ENCODE peak calls at places on chromosomes 11 and 22, in four cellular contexts. One of them, this sample, is unnamed.

GRCh38 chr22:35728639-35729308 is 11.1 kb downstream of the APOL5 start:
- DNase-seq in K562: no peak
- DNase-seq in SK-N-SH: no peak
- DNase-seq in HepG2: no peak
- DNase-seq in this sample: no peak

GRCh38 chr11:63511349-63511748 is 5.5 kb downstream of the LGALS12 start:
- DNase-seq in K562: no peak
- DNase-seq in SK-N-SH: no peak
- DNase-seq in HepG2: no peak
- DNase-seq in this sample: no peak

GRCh38 chr22:30212363-30212995 is 34.1 kb downstream of the LIF start:
- DNase-seq in K562: no peak
- DNase-seq in SK-N-SH: peak; percentile 30
- DNase-seq in HepG2: peak; percentile 96
- DNase-seq in this sample: peak; percentile 93

GRCh38 chr22:43745783-43746356 is 66.2 kb downstream of the EFCAB6 start:
- DNase-seq in K562: no peak
- DNase-seq in SK-N-SH: no peak
- DNase-seq in HepG2: no peak
- DNase-seq in this sample: no peak

GRCh38 chr11:67400942-67401494 is 640 bp downstream of the PPP1CA start:
- DNase-seq in K562: no peak
- DNase-seq in SK-N-SH: no peak
- DNase-seq in HepG2: no peak
- DNase-seq in this sample: no peak

GRCh38 chr11:94794287-94795168 is 26.4 kb downstream of the AMOTL1 start:
- DNase-seq in K562: no peak
- DNase-seq in SK-N-SH: peak; percentile 56
- DNase-seq in HepG2: no peak
- DNase-seq in this sample: peak; percentile 82

GRCh38 chr22:45836418-45836817 is 140.5 kb downstream of the WNT7B start:
- DNase-seq in K562: no peak
- DNase-seq in SK-N-SH: no peak
- DNase-seq in HepG2: no peak
- DNase-seq in this sample: no peak

GRCh38 chr22:38148252-38148651 is 33.4 kb downstream of the PLA2G6 start:
- DNase-seq in K562: no peak
- DNase-seq in SK-N-SH: no peak
- DNase-seq in HepG2: no peak
- DNase-seq in this sample: peak; percentile 39

GRCh38 chr11:111977141-111978027 is 40.2 kb downstream of the DIXDC1 start:
- DNase-seq in K562: no peak
- DNase-seq in SK-N-SH: peak; percentile 90
- DNase-seq in HepG2: no peak
- DNase-seq in this sample: no peak

GRCh38 chr11:71542856-71543743 is 5.1 kb upstream of the KRTAP5-9 start:
- DNase-seq in K562: no peak
- DNase-seq in SK-N-SH: peak; percentile 38
- DNase-seq in HepG2: no peak
- DNase-seq in this sample: no peak

GRCh38 chr11:14653090-14653489 is 9.5 kb downstream of the PDE3B start:
- DNase-seq in K562: no peak
- DNase-seq in SK-N-SH: no peak
- DNase-seq in HepG2: no peak
- DNase-seq in this sample: no peak

GRCh38 chr11:1237128-1237580 is 14.3 kb downstream of the MUC5B start:
- DNase-seq in K562: no peak
- DNase-seq in SK-N-SH: no peak
- DNase-seq in HepG2: no peak
- DNase-seq in this sample: no peak

GRCh38 chr11:101987370-101987769 is 59.9 kb upstream of the CFAP300 start:
- DNase-seq in K562: no peak
- DNase-seq in SK-N-SH: no peak
- DNase-seq in HepG2: no peak
- DNase-seq in this sample: no peak

GRCh38 chr11:73715551-73715950 is 45.3 kb downstream of the RAB6A start:
- DNase-seq in K562: no peak
- DNase-seq in SK-N-SH: no peak
- DNase-seq in HepG2: no peak
- DNase-seq in this sample: no peak
- TF ChIP-seq ELF1 in K562: no peak
- TF ChIP-seq ELF1 in SK-N-SH: no peak
- TF ChIP-seq ELF1 in HepG2: no peak
- TF ChIP-seq ELF1 in this sample: no peak

GRCh38 chr11:107043242-107043991 is 25.1 kb upstream of the GUCY1A2 start:
- DNase-seq in K562: no peak
- DNase-seq in SK-N-SH: no peak
- DNase-seq in HepG2: no peak
- DNase-seq in this sample: no peak
- TF ChIP-seq ELF1 in K562: no peak
- TF ChIP-seq ELF1 in SK-N-SH: no peak
- TF ChIP-seq ELF1 in HepG2: no peak
- TF ChIP-seq ELF1 in this sample: no peak

GRCh38 chr11:2348986-2349385 is 28.1 kb upstream of the CD81 start:
- DNase-seq in K562: no peak
- DNase-seq in SK-N-SH: no peak
- DNase-seq in HepG2: no peak
- DNase-seq in this sample: no peak
- TF ChIP-seq ELF1 in K562: no peak
- TF ChIP-seq ELF1 in SK-N-SH: no peak
- TF ChIP-seq ELF1 in HepG2: no peak
- TF ChIP-seq ELF1 in this sample: no peak

GRCh38 chr11:60872124-60872951 is 5.0 kb downstream of the ZP1 start:
- DNase-seq in K562: no peak
- DNase-seq in SK-N-SH: peak; percentile 12
- DNase-seq in HepG2: no peak
- DNase-seq in this sample: no peak
- TF ChIP-seq ELF1 in K562: no peak
- TF ChIP-seq ELF1 in SK-N-SH: no peak
- TF ChIP-seq ELF1 in HepG2: no peak
- TF ChIP-seq ELF1 in this sample: no peak

GRCh38 chr11:76655466-76656086 is 15.0 kb downstream of the LRRC32 start:
- DNase-seq in K562: no peak
- DNase-seq in SK-N-SH: no peak
- DNase-seq in HepG2: no peak
- DNase-seq in this sample: no peak
- TF ChIP-seq ELF1 in K562: no peak
- TF ChIP-seq ELF1 in SK-N-SH: no peak
- TF ChIP-seq ELF1 in HepG2: no peak
- TF ChIP-seq ELF1 in this sample: no peak

DNA sequence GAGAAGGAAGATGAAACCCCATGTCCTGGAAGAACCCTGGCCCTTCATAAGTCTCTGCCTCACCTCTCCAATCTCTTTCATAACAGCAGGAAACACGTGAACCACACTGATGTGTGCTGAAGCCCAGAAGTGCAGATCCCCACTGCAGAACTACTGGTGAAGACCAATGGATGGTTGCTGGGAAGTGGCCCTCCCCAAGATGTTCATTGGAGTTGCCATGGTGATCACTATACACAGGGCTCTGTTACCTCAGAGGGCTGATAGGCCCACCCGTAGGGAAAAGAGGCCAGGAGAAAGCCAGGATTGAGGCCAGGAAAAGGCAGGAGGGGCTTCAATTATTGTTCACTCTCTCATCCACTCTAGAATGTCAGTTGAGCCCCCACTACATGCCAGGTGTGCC is 11.6 kb downstream of the TST start:
- DNase-seq in K562: no peak
- DNase-seq in SK-N-SH: no peak
- DNase-seq in HepG2: no peak
- DNase-seq in this sample: no peak
- TF ChIP-seq ELF1 in K562: no peak
- TF ChIP-seq ELF1 in SK-N-SH: no peak
- TF ChIP-seq ELF1 in HepG2: no peak
- TF ChIP-seq ELF1 in this sample: no peak

DNA sequence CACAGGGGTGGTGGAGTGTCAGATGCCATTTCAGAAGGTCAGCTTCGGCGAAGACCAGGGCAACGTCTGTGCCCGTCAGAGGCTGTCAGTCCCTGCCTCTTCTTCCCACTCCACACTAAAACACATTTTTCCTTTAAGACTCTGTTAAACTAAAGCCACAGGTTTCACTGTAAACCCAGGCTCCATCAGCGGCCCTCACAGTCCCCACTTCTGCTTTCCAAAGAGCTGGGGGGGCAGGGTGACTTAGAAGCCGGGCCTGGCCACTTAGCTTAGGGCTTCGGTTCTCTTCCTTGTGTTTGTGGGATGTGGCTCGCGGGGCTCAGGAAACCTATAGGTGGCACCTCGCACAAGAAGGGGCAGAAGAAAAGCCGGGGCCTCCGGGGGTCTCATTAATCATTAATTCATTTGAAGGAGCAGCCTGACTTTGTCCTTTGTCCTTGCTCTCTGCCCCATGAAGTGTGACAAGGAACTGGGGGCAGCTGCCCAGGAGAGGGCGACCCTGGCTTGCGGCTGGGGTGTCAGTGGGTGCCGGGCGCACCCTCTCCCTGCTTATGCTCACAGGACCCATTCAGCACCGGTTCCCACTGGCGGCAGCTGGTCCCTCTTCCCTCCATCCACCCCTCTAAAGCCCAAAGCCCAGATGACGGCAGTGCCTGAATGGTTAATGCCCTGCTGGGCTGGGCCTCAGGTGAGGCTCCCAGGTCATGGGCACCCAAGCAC is 4.1 kb downstream of the SLC25A45 start:
- DNase-seq in K562: no peak
- DNase-seq in SK-N-SH: no peak
- DNase-seq in HepG2: no peak
- DNase-seq in this sample: no peak
- TF ChIP-seq ELF1 in K562: no peak
- TF ChIP-seq ELF1 in SK-N-SH: no peak
- TF ChIP-seq ELF1 in HepG2: no peak
- TF ChIP-seq ELF1 in this sample: no peak

DNA sequence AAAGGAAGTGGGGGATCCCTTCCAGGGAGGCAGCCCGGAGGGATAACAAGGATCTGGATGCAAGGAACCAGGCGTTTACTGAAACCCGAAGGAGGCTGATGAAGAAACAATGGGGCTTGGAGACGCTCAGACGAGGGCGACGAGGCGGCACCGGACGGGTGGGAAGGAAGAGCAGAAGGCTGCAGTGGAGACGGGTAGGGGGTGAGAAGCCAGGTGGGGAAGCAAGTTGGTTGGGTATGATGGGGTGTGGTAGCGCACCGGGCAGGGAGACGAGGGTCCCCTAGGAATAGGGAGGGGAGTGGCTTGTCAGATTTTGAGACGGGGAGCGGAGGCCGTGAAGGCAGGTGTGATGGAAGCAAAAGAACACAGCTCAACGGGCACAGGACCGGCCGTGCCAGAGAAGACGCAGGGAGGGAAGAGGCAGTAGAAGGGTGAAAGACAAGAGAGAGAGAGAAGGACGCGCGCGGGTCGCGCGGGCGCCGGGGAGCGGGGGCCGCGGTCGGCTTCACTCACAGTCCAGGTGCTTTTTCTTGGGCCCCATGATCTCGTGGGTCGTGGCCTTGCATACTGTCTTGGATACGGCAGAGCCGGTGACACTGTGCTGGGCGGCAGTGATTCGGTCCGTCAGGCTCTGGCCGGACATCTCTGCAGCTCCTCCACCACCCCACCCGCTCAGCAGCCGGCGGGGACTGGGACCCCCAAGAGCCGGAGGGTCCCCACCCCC is 584 bp downstream of the PICALM start:
- DNase-seq in K562: peak; percentile 45
- DNase-seq in SK-N-SH: peak; percentile 42
- DNase-seq in HepG2: peak; percentile 6
- DNase-seq in this sample: no peak
- TF ChIP-seq ELF1 in K562: no peak
- TF ChIP-seq ELF1 in SK-N-SH: no peak
- TF ChIP-seq ELF1 in HepG2: no peak
- TF ChIP-seq ELF1 in this sample: no peak

DNA sequence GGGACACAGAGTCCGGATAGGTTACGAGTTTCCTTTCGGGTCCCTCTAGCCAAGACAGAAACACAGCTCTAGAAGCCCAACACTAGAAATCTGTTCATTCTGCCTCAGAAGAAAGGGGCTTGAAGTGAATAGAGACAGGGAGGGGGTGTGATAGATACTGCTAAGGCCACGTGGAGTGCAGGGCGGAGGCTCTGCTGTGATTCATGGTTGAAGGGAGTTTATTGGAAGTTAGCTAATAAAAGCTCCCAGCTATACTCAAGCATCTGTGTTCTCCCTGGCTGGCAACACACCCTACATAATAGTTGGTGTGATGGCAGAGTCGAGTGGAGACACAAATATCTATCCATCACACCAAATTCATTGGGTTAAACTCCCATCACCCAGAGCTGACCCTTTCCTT is 337.4 kb downstream of the CADM1 start:
- DNase-seq in K562: no peak
- DNase-seq in SK-N-SH: no peak
- DNase-seq in HepG2: no peak
- DNase-seq in this sample: no peak
- TF ChIP-seq ELF1 in K562: no peak
- TF ChIP-seq ELF1 in SK-N-SH: no peak
- TF ChIP-seq ELF1 in HepG2: no peak
- TF ChIP-seq ELF1 in this sample: no peak

This sample was measured in HCT116.